ENCODE peak calls at places on chromosome 9, in four cellular contexts. D is pancreas, O is PC-9, T is heart left ventricle. V is an unnamed sample.

GRCh38 chr9:107727113-107727780 is 237.7 kb upstream of the KLF4 start:
- DNase-seq in D (no peak), O (no peak), T (no peak), V (no peak)

GRCh38 chr9:71681104-71681707 is 87.1 kb downstream of the CEMIP2 start:
- DNase-seq in D (no peak), O (no peak), T (no peak), V (no peak)

GRCh38 chr9:135732569-135733257 is 30.7 kb downstream of the KCNT1 start:
- DNase-seq in D (no peak), O (no peak), T (no peak), V (no peak)

GRCh38 chr9:16213781-16214515 is 656.5 kb downstream of the BNC2 start:
- DNase-seq in D (peak), O (peak), T (peak), V (peak)

GRCh38 chr9:122498883-122499288 is 11.7 kb upstream of the OR1J2 start:
- DNase-seq in D (peak), O (peak), T (no peak), V (no peak)

GRCh38 chr9:133713960-133714495 is 24.1 kb downstream of the SARDH start:
- DNase-seq in D (no peak), O (no peak), T (no peak), V (no peak)

GRCh38 chr9:77987104-77987656 is 44.4 kb downstream of the GNAQ start:
- DNase-seq in D (no peak), O (no peak), T (no peak), V (no peak)

GRCh38 chr9:110115868-110116542 is 92.0 kb downstream of the C9orf152 start:
- DNase-seq in D (no peak), O (peak), T (no peak), V (no peak)

GRCh38 chr9:32378496-32378895 is 5.9 kb upstream of the ACO1 start:
- DNase-seq in D (peak), O (peak), T (no peak), V (peak)

GRCh38 chr9:106947097-106947496 is 84.1 kb downstream of the ZNF462 start:
- DNase-seq in D (no peak), O (no peak), T (no peak), V (no peak)

GRCh38 chr9:4762889-4763521 is 22.0 kb upstream of the AK3 start:
- DNase-seq in D (no peak), O (no peak), T (peak), V (peak)

GRCh38 chr9:114614373-114614772 is 3.3 kb downstream of the TMEM268 start:
- DNase-seq in D (no peak), O (no peak), T (no peak), V (no peak)

GRCh38 chr9:69980041-69980440 is 63.6 kb upstream of the MAMDC2 start:
- DNase-seq in D (no peak), O (no peak), T (no peak), V (no peak)

GRCh38 chr9:99090366-99091130 is 14.4 kb upstream of the TGFBR1 start:
- DNase-seq in D (no peak), O (no peak), T (no peak), V (no peak)

GRCh38 chr9:89850633-89851325 is 246.0 kb downstream of the GADD45G start:
- DNase-seq in D (no peak), O (no peak), T (no peak), V (peak)

GRCh38 chr9:96186601-96187011 is 115.4 kb downstream of the HSD17B3 start:
- DNase-seq in D (no peak), O (peak), T (no peak), V (no peak)

GRCh38 chr9:131475956-131476776 is 26.6 kb upstream of the POMT1 start:
- DNase-seq in D (no peak), O (no peak), T (no peak), V (no peak)
- TF ChIP-seq CTCF in D (no peak), O (no peak), T (peak), V (peak)

GRCh38 chr9:126372716-126373115 is 46.1 kb downstream of the MVB12B start:
- DNase-seq in D (no peak), O (no peak), T (no peak), V (no peak)

GRCh38 chr9:126373241-126373640 is 46.6 kb downstream of the MVB12B start:
- DNase-seq in D (no peak), O (peak), T (no peak), V (no peak)

GRCh38 chr9:126375386-126375785 is 48.8 kb downstream of the MVB12B start:
- DNase-seq in D (no peak), O (no peak), T (peak), V (no peak)

GRCh38 chr9:126376311-126376902 is 49.8 kb downstream of the MVB12B start:
- DNase-seq in D (no peak), O (no peak), T (no peak), V (no peak)

GRCh38 chr9:126374366-126374781 is 47.7 kb downstream of the MVB12B start:
- DNase-seq in D (no peak), O (no peak), T (no peak), V (no peak)
- H3K27ac ChIP-seq in D (no peak), O (no peak), T (no peak), V (no peak)

GRCh38 chr9:75461188-75461587 is 372.9 kb downstream of the OSTF1 start:
- DNase-seq in D (no peak), O (no peak), T (no peak), V (no peak)

GRCh38 chr9:75454891-75455290 is 366.6 kb downstream of the OSTF1 start:
- DNase-seq in D (no peak), O (no peak), T (no peak), V (no peak)

GRCh38 chr9:75455444-75455921 is 367.2 kb downstream of the OSTF1 start:
- DNase-seq in D (no peak), O (no peak), T (no peak), V (peak)

GRCh38 chr9:75454043-75454442 is 365.7 kb downstream of the OSTF1 start:
- DNase-seq in D (no peak), O (no peak), T (no peak), V (no peak)

DNA sequence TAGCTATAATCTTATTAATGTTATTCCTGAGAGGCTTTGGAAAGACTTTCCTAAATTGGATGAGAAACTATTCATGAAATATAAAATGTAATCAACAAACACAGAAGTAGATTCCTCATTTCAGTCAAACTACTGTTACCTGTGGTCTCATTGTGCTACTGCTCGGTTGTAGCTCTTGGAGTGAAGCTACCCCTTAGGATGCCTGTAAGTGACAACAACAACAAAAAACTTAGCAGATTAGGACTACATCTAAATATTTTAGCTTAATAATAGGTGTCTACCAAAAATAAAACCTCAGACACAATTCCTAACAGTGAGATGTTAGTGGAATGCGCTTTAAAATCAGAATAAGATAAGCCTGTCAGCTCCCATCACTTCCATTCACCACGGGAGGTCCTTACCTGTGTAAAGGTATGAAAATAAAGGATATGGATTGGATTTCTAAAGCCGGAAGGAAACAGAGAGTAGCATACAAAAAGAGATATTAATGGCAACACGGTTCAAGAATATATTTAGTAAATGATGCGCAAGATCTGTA is 369.2 kb downstream of the OSTF1 start:
- DNase-seq in D (no peak), O (no peak), T (no peak), V (no peak)
- H3K4me3 ChIP-seq in D (no peak), O (no peak), T (no peak), V (no peak)

GRCh38 chr9:68653141-68653595 is 51.9 kb upstream of the PIP5K1B start:
- DNase-seq in D (no peak), O (no peak), T (no peak), V (no peak)
- TF ChIP-seq CTCF in D (no peak), O (no peak), T (no peak), V (no peak)